ENCODE peak calls at places on chromosomes 5 and 9, in nine cellular contexts. One of them, this sample, is unnamed.
A peak's percentile ranks its signal among the peaks of the same experiment; 100 is the strongest.

GRCh38 chr9:16119861-16120641 is 567.2 kb downstream of the CCDC171 start:
- DNase-seq in RWPE1: peak; percentile 17
- DNase-seq in heart left ventricle: no peak
- DNase-seq in GM20000: no peak
- DNase-seq in lower lobe of right lung: no peak
- DNase-seq in cardiac fibroblast: peak; percentile 51
- DNase-seq in HFFc6: peak; percentile 41
- DNase-seq in adrenal gland: no peak
- DNase-seq in PC-3: no peak
- DNase-seq in this sample: no peak

GRCh38 chr5:80382488-80382887 is 25.4 kb upstream of the ZFYVE16 start:
- DNase-seq in RWPE1: no peak
- DNase-seq in heart left ventricle: no peak
- DNase-seq in GM20000: no peak
- DNase-seq in lower lobe of right lung: no peak
- DNase-seq in cardiac fibroblast: no peak
- DNase-seq in HFFc6: no peak
- DNase-seq in adrenal gland: no peak
- DNase-seq in PC-3: no peak
- DNase-seq in this sample: no peak

GRCh38 chr5:117788596-117788995 is 1199.8 kb downstream of the DTWD2 start:
- DNase-seq in RWPE1: no peak
- DNase-seq in heart left ventricle: no peak
- DNase-seq in GM20000: no peak
- DNase-seq in lower lobe of right lung: no peak
- DNase-seq in cardiac fibroblast: peak; percentile 5
- DNase-seq in HFFc6: no peak
- DNase-seq in adrenal gland: no peak
- DNase-seq in PC-3: no peak
- DNase-seq in this sample: no peak

GRCh38 chr9:5230554-5230953 is 665 bp upstream of the INSL4 start:
- DNase-seq in RWPE1: no peak
- DNase-seq in heart left ventricle: no peak
- DNase-seq in GM20000: no peak
- DNase-seq in lower lobe of right lung: no peak
- DNase-seq in cardiac fibroblast: no peak
- DNase-seq in HFFc6: no peak
- DNase-seq in adrenal gland: no peak
- DNase-seq in PC-3: peak; percentile 3
- DNase-seq in this sample: no peak

GRCh38 chr5:43386960-43387362 is 25.2 kb downstream of the CCL28 start:
- DNase-seq in RWPE1: peak; percentile 63
- DNase-seq in heart left ventricle: no peak
- DNase-seq in GM20000: peak; percentile 38
- DNase-seq in lower lobe of right lung: no peak
- DNase-seq in cardiac fibroblast: no peak
- DNase-seq in HFFc6: no peak
- DNase-seq in adrenal gland: no peak
- DNase-seq in PC-3: peak; percentile 82
- DNase-seq in this sample: no peak

GRCh38 chr9:14838701-14839100 is 71.5 kb downstream of the FREM1 start:
- DNase-seq in RWPE1: no peak
- DNase-seq in heart left ventricle: no peak
- DNase-seq in GM20000: no peak
- DNase-seq in lower lobe of right lung: no peak
- DNase-seq in cardiac fibroblast: no peak
- DNase-seq in HFFc6: no peak
- DNase-seq in adrenal gland: no peak
- DNase-seq in PC-3: no peak
- DNase-seq in this sample: no peak

GRCh38 chr5:156815988-156816599 is 34.0 kb upstream of the PPP1R2B start:
- DNase-seq in RWPE1: no peak
- DNase-seq in heart left ventricle: no peak
- DNase-seq in GM20000: peak; percentile 53
- DNase-seq in lower lobe of right lung: no peak
- DNase-seq in cardiac fibroblast: peak; percentile 35
- DNase-seq in HFFc6: peak; percentile 4
- DNase-seq in adrenal gland: peak; percentile 22
- DNase-seq in PC-3: peak; percentile 63
- DNase-seq in this sample: peak; percentile 23

GRCh38 chr5:68557162-68557936 is 341.8 kb downstream of the PIK3R1 start:
- DNase-seq in RWPE1: no peak
- DNase-seq in heart left ventricle: no peak
- DNase-seq in GM20000: no peak
- DNase-seq in lower lobe of right lung: no peak
- DNase-seq in cardiac fibroblast: peak; percentile 23
- DNase-seq in HFFc6: no peak
- DNase-seq in adrenal gland: no peak
- DNase-seq in PC-3: no peak
- DNase-seq in this sample: no peak

GRCh38 chr9:123225374-123225813 is 43.0 kb downstream of the STRBP start:
- DNase-seq in RWPE1: peak; percentile 72
- DNase-seq in heart left ventricle: no peak
- DNase-seq in GM20000: peak; percentile 77
- DNase-seq in lower lobe of right lung: no peak
- DNase-seq in cardiac fibroblast: peak; percentile 64
- DNase-seq in HFFc6: peak; percentile 72
- DNase-seq in adrenal gland: peak; percentile 39
- DNase-seq in PC-3: peak; percentile 45
- DNase-seq in this sample: no peak

GRCh38 chr5:180631549-180632392 is 17.6 kb downstream of the FLT4 start:
- DNase-seq in RWPE1: no peak
- DNase-seq in heart left ventricle: no peak
- DNase-seq in GM20000: no peak
- DNase-seq in lower lobe of right lung: peak; percentile 36
- DNase-seq in cardiac fibroblast: no peak
- DNase-seq in HFFc6: no peak
- DNase-seq in adrenal gland: no peak
- DNase-seq in PC-3: no peak
- DNase-seq in this sample: peak; percentile 68

GRCh38 chr9:114532561-114533237 is 27.4 kb upstream of the WHRN start:
- DNase-seq in RWPE1: no peak
- DNase-seq in heart left ventricle: no peak
- DNase-seq in GM20000: no peak
- DNase-seq in lower lobe of right lung: no peak
- DNase-seq in cardiac fibroblast: no peak
- DNase-seq in HFFc6: no peak
- DNase-seq in adrenal gland: peak; percentile 32
- DNase-seq in PC-3: no peak
- DNase-seq in this sample: no peak

GRCh38 chr5:1732238-1732880 is 67.3 kb downstream of the MRPL36 start:
- DNase-seq in RWPE1: no peak
- DNase-seq in heart left ventricle: no peak
- DNase-seq in GM20000: no peak
- DNase-seq in lower lobe of right lung: peak; percentile 40
- DNase-seq in cardiac fibroblast: no peak
- DNase-seq in HFFc6: no peak
- DNase-seq in adrenal gland: no peak
- DNase-seq in PC-3: no peak
- DNase-seq in this sample: no peak

GRCh38 chr5:115559524-115559923 is 14.9 kb upstream of the FEM1C start:
- DNase-seq in RWPE1: no peak
- DNase-seq in heart left ventricle: no peak
- DNase-seq in GM20000: no peak
- DNase-seq in lower lobe of right lung: no peak
- DNase-seq in cardiac fibroblast: no peak
- DNase-seq in HFFc6: peak; percentile 78
- DNase-seq in adrenal gland: no peak
- DNase-seq in PC-3: peak; percentile 27
- DNase-seq in this sample: no peak

GRCh38 chr5:112921031-112921832 is 795 bp downstream of the REEP5 start:
- DNase-seq in RWPE1: peak; percentile 77
- DNase-seq in heart left ventricle: peak; percentile 76
- DNase-seq in GM20000: peak; percentile 77
- DNase-seq in lower lobe of right lung: peak; percentile 76
- DNase-seq in cardiac fibroblast: peak; percentile 75
- DNase-seq in HFFc6: peak; percentile 42
- DNase-seq in adrenal gland: peak; percentile 70
- DNase-seq in PC-3: peak; percentile 63
- DNase-seq in this sample: peak; percentile 75

GRCh38 chr9:72022846-72023245 is 37.6 kb downstream of the C9orf57 start:
- DNase-seq in RWPE1: peak; percentile 57
- DNase-seq in heart left ventricle: no peak
- DNase-seq in GM20000: no peak
- DNase-seq in lower lobe of right lung: no peak
- DNase-seq in cardiac fibroblast: peak; percentile 63
- DNase-seq in HFFc6: peak; percentile 93
- DNase-seq in adrenal gland: no peak
- DNase-seq in PC-3: peak; percentile 64
- DNase-seq in this sample: no peak

GRCh38 chr9:92036411-92036746 is 78.8 kb downstream of the SPTLC1 start:
- DNase-seq in RWPE1: no peak
- DNase-seq in heart left ventricle: no peak
- DNase-seq in GM20000: no peak
- DNase-seq in lower lobe of right lung: no peak
- DNase-seq in cardiac fibroblast: no peak
- DNase-seq in HFFc6: no peak
- DNase-seq in adrenal gland: no peak
- DNase-seq in PC-3: no peak
- DNase-seq in this sample: no peak
- TF ChIP-seq CTCF in RWPE1: no peak
- TF ChIP-seq CTCF in heart left ventricle: no peak
- TF ChIP-seq CTCF in GM20000: no peak
- TF ChIP-seq CTCF in lower lobe of right lung: no peak
- TF ChIP-seq CTCF in cardiac fibroblast: no peak
- TF ChIP-seq CTCF in HFFc6: no peak
- TF ChIP-seq CTCF in adrenal gland: no peak
- TF ChIP-seq CTCF in PC-3: no peak
- TF ChIP-seq CTCF in this sample: no peak

GRCh38 chr5:81835813-81836458 is 85.0 kb upstream of the SSBP2 start:
- DNase-seq in RWPE1: no peak
- DNase-seq in heart left ventricle: no peak
- DNase-seq in GM20000: no peak
- DNase-seq in lower lobe of right lung: no peak
- DNase-seq in cardiac fibroblast: no peak
- DNase-seq in HFFc6: no peak
- DNase-seq in adrenal gland: no peak
- DNase-seq in PC-3: no peak
- DNase-seq in this sample: no peak

GRCh38 chr5:81834021-81834660 is 83.2 kb upstream of the SSBP2 start:
- DNase-seq in RWPE1: no peak
- DNase-seq in heart left ventricle: no peak
- DNase-seq in GM20000: no peak
- DNase-seq in lower lobe of right lung: no peak
- DNase-seq in cardiac fibroblast: no peak
- DNase-seq in HFFc6: no peak
- DNase-seq in adrenal gland: no peak
- DNase-seq in PC-3: no peak
- DNase-seq in this sample: no peak

GRCh38 chr5:81842795-81843377 is 92.0 kb upstream of the SSBP2 start:
- DNase-seq in RWPE1: peak; percentile 63
- DNase-seq in heart left ventricle: no peak
- DNase-seq in GM20000: no peak
- DNase-seq in lower lobe of right lung: no peak
- DNase-seq in cardiac fibroblast: no peak
- DNase-seq in HFFc6: no peak
- DNase-seq in adrenal gland: no peak
- DNase-seq in PC-3: peak; percentile 87
- DNase-seq in this sample: no peak

GRCh38 chr5:81837667-81838306 is 86.9 kb upstream of the SSBP2 start:
- DNase-seq in RWPE1: no peak
- DNase-seq in heart left ventricle: no peak
- DNase-seq in GM20000: no peak
- DNase-seq in lower lobe of right lung: no peak
- DNase-seq in cardiac fibroblast: no peak
- DNase-seq in HFFc6: no peak
- DNase-seq in adrenal gland: no peak
- DNase-seq in PC-3: no peak
- DNase-seq in this sample: peak; percentile 13

GRCh38 chr5:81838307-81838906 is 87.5 kb upstream of the SSBP2 start:
- DNase-seq in RWPE1: no peak
- DNase-seq in heart left ventricle: no peak
- DNase-seq in GM20000: no peak
- DNase-seq in lower lobe of right lung: no peak
- DNase-seq in cardiac fibroblast: peak; percentile 68
- DNase-seq in HFFc6: peak; percentile 21
- DNase-seq in adrenal gland: peak; percentile 43
- DNase-seq in PC-3: peak; percentile 49
- DNase-seq in this sample: no peak
- TF ChIP-seq CTCF in RWPE1: no peak
- TF ChIP-seq CTCF in heart left ventricle: peak; percentile 49
- TF ChIP-seq CTCF in GM20000: peak; percentile 36
- TF ChIP-seq CTCF in lower lobe of right lung: peak; percentile 53
- TF ChIP-seq CTCF in cardiac fibroblast: peak; percentile 71
- TF ChIP-seq CTCF in HFFc6: peak; percentile 79
- TF ChIP-seq CTCF in adrenal gland: peak; percentile 7
- TF ChIP-seq CTCF in PC-3: peak; percentile 68
- TF ChIP-seq CTCF in this sample: peak; percentile 42

DNA sequence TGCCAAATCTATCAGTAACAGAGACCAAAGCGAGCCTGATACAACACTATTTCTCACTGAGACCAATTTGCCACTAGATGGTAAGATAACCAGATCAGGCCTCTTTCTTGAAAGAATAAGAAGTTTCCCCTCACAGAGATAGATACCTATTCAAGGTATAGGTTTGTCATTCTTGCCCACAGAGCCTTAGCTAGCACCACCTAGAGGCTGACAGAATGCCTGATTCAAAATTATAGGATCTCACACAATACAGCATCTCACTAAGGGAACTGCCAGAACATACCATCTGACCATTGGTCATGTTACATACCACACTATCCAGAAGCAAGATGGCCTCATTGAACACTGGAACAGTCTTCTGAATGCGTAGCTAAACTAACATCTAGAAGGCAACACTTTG is 166.6 kb upstream of the HCN1 start:
- DNase-seq in RWPE1: no peak
- DNase-seq in heart left ventricle: no peak
- DNase-seq in GM20000: no peak
- DNase-seq in lower lobe of right lung: no peak
- DNase-seq in cardiac fibroblast: no peak
- DNase-seq in HFFc6: no peak
- DNase-seq in adrenal gland: no peak
- DNase-seq in PC-3: peak; percentile 6
- DNase-seq in this sample: no peak
- TF ChIP-seq CTCF in RWPE1: no peak
- TF ChIP-seq CTCF in heart left ventricle: no peak
- TF ChIP-seq CTCF in GM20000: no peak
- TF ChIP-seq CTCF in lower lobe of right lung: no peak
- TF ChIP-seq CTCF in cardiac fibroblast: no peak
- TF ChIP-seq CTCF in HFFc6: no peak
- TF ChIP-seq CTCF in adrenal gland: no peak
- TF ChIP-seq CTCF in PC-3: no peak
- TF ChIP-seq CTCF in this sample: no peak

DNA sequence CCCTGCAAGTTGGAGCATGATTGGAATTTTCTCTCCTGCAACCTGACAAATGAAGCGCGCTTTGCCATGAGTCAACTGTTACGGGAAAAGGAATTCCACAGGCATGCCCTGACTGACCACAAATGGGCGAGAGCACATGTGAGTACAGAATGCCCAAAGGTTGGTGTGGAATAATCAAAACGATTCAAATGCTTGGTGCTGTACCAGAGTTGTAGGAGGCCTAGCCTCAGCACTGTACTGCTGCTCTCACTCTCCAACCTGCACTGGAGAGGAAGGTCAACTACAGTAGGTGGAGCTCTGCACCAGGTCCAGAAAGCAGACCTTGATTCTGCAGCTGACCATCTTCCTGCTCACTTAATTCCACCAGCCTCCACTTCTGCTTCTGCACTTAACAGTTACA is 406.9 kb upstream of the ACTBL2 start:
- DNase-seq in RWPE1: peak; percentile 94
- DNase-seq in heart left ventricle: peak; percentile 49
- DNase-seq in GM20000: no peak
- DNase-seq in lower lobe of right lung: no peak
- DNase-seq in cardiac fibroblast: peak; percentile 65
- DNase-seq in HFFc6: peak; percentile 79
- DNase-seq in adrenal gland: no peak
- DNase-seq in PC-3: peak; percentile 75
- DNase-seq in this sample: peak; percentile 8
- TF ChIP-seq CTCF in RWPE1: peak; percentile 51
- TF ChIP-seq CTCF in heart left ventricle: peak; percentile 52
- TF ChIP-seq CTCF in GM20000: no peak
- TF ChIP-seq CTCF in lower lobe of right lung: peak; percentile 29
- TF ChIP-seq CTCF in cardiac fibroblast: peak; percentile 41
- TF ChIP-seq CTCF in HFFc6: peak; percentile 54
- TF ChIP-seq CTCF in adrenal gland: no peak
- TF ChIP-seq CTCF in PC-3: peak; percentile 35
- TF ChIP-seq CTCF in this sample: no peak